ENCODE peak calls at places on chromosomes 4 and X, in nine cellular contexts. D is amygdala; N is mucosa of gallbladder; Q is activated CD4-positive, alpha-beta T cell treated with anti-CD3 and anti-CD28 coated beads, Interleukin-2, amount 50 U/mL, for 48 hours; O is activated naive CD4-positive, alpha-beta T cell treated with anti-CD3 and anti-CD28 coated beads, Interleukin-2, amount 50 U/mL, for 72 hours; K is body of pancreas; Z is stromal cell of bone marrow; J is GM03348; S is left lung. U is an unnamed sample.

GRCh38 chrX:120446503-120446902 is 22.6 kb downstream of the LAMP2 start:
- DNase-seq in D (peak; percentile 11), Q (no peak), N (no peak), Z (peak; percentile 55), K (no peak), O (no peak), J (peak; percentile 12), S (no peak), U (no peak)

GRCh38 chr4:83266689-83267088 is 17.9 kb downstream of the COQ2 start:
- DNase-seq in J (no peak), S (no peak), O (no peak), D (no peak), N (no peak), K (no peak), Q (no peak), Z (no peak), U (no peak)

GRCh38 chr4:20565075-20565721 is 135.1 kb upstream of the PACRGL start:
- DNase-seq in Z (no peak), D (no peak), S (peak; percentile 35), Q (no peak), J (no peak), O (no peak), N (no peak), K (no peak), U (no peak)

GRCh38 chr4:57424231-57424897 is 314.2 kb upstream of the IGFBP7 start:
- DNase-seq in Z (peak; percentile 89), Q (no peak), K (peak; percentile 20), J (peak; percentile 24), S (no peak), O (no peak), N (peak; percentile 38), D (peak; percentile 25), U (no peak)

GRCh38 chrX:10722804-10723364 is 102.5 kb upstream of the MID1 start:
- DNase-seq in D (peak; percentile 79), Z (peak; percentile 39), Q (peak; percentile 48), O (no peak), N (peak; percentile 55), K (peak; percentile 71), J (peak; percentile 52), S (no peak), U (no peak)

GRCh38 chrX:103779156-103779555 is 2.5 kb downstream of the PLP1 start:
- DNase-seq in N (no peak), S (no peak), Q (no peak), D (peak; percentile 69), K (no peak), Z (no peak), J (no peak), O (no peak), U (no peak)

GRCh38 chr4:62670509-62670908 is 1470.4 kb downstream of the ADGRL3 start:
- DNase-seq in Q (no peak), Z (no peak), K (no peak), N (no peak), D (no peak), J (no peak), S (no peak), O (no peak), U (no peak)

GRCh38 chrX:135112096-135112729 is 8.1 kb downstream of the ETDB start:
- DNase-seq in Q (peak; percentile 51), D (peak; percentile 18), O (no peak), S (no peak), J (no peak), Z (no peak), K (peak; percentile 63), N (no peak), U (no peak)

GRCh38 chr4:103099691-103100392 is at the start of gene BDH2:
- DNase-seq in S (peak; percentile 45), Q (peak; percentile 32), N (peak; percentile 79), D (peak; percentile 61), Z (peak; percentile 93), K (peak; percentile 63), O (no peak), J (peak; percentile 67), U (no peak)

GRCh38 chrX:152905081-152905420 is 7.2 kb downstream of the ZNF185 start:
- DNase-seq in Z (no peak), J (no peak), K (no peak), O (no peak), N (no peak), D (no peak), Q (no peak), S (no peak), U (no peak)

GRCh38 chr4:121408-122084 is 2.8 kb upstream of the ZNF718 start:
- DNase-seq in D (no peak), S (no peak), Z (no peak), O (no peak), K (no peak), N (no peak), Q (no peak), J (no peak), U (no peak)

GRCh38 chrX:48665991-48666390 is 17.6 kb upstream of the WAS start:
- DNase-seq in N (no peak), S (no peak), Z (no peak), D (no peak), Q (no peak), J (peak; percentile 47), K (no peak), O (no peak), U (no peak)

GRCh38 chr4:41141910-41142309 is 72.4 kb downstream of the APBB2 start:
- DNase-seq in D (no peak), O (no peak), J (peak; percentile 80), N (no peak), S (no peak), Z (peak; percentile 91), K (no peak), Q (no peak), U (no peak)